ENCODE peak calls at places on chromosomes 5 and 9, in five cellular contexts. G is neural progenitor cell, C is psoas muscle, B is stomach, A is bronchial epithelial cell. F is an unnamed sample. For H3K36me3, the result is how much of the 10 kb centered on the place peaks cover.

GRCh38 chr9:69671291-69671903 is 774 bp downstream of the APBA1 start:
- DNase-seq in A (no peak), G (no peak), C (no peak), B (no peak), F (peak)

GRCh38 chr5:134003064-134003956 is 1.5 kb downstream of the VDAC1 start:
- DNase-seq in A (no peak), B (no peak), G (no peak), C (no peak), F (no peak)

GRCh38 chr5:171155621-171156020 is 153.4 kb upstream of the TLX3 start:
- DNase-seq in G (no peak), A (peak), C (no peak), B (no peak), F (no peak)

GRCh38 chr5:150085950-150086715 is at the start of gene CSF1R:
- DNase-seq in B (peak), G (no peak), A (no peak), C (no peak), F (no peak)

GRCh38 chr5:91255396-91256141 is 127.5 kb downstream of the ARRDC3 start:
- DNase-seq in B (no peak), A (no peak), C (no peak), G (no peak), F (no peak)

GRCh38 chr9:134317431-134318414 is 8.5 kb upstream of the RXRA start:
- DNase-seq in G (no peak), C (peak), A (no peak), B (no peak), F (no peak)

GRCh38 chr5:14668247-14668646 is 3.7 kb downstream of the OTULIN start:
- DNase-seq in A (peak), C (no peak), G (no peak), B (no peak), F (no peak)

GRCh38 chr9:33137781-33138264 is 29.3 kb downstream of the B4GALT1 start:
- DNase-seq in G (no peak), C (no peak), A (no peak), B (no peak), F (no peak)

GRCh38 chr5:135386886-135387628 is 12.0 kb downstream of the MACROH2A1 start:
- DNase-seq in C (no peak), B (peak), G (no peak), A (peak), F (peak)

DNA sequence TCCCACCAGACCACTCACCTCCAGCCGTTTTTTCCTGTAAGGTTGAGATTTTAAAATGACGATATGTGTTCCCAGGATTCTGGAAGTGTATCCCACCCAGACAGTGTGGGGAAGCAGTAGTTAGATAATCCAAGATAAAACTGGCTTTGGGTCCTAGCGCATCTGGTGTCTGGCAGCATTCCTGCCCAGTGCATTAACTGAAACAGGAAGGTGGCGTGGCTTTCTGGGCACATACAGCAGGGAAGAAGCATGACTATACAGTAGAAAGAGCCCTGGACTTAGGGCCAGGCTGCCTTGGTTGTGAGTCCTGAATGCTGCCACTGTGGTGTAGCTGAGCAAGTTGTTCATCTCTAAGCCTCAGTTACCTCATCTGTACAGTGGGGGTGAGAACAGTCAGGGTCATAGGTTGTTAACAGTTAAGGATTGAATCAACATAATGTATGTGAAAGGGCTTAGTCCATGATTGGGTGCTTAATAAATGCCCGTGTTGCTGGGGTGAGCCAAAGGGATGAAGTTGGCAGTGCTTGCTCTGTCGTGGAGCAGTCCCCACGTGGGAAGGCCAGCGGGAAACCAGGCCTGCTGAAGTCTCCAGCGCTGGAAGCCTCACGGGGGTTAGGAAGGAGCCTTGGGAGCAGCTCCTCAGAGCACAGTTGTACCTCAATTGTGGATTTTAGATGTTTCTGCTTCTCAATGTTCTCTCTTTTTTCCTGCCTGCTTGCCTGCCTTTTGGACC is 18.0 kb downstream of the CLTA start:
- DNase-seq in A (no peak), C (no peak), B (no peak), G (no peak), F (no peak)
- H3K36me3 ChIP-seq in A (under half), C (half or more), B (half or more), G (under half), F (half or more)

GRCh38 chr5:142143878-142144277 is 35.3 kb downstream of the NDFIP1 start:
- DNase-seq in A (peak), C (no peak), G (peak), B (no peak), F (no peak)
- H3K36me3 ChIP-seq in A (under half), C (half or more), G (under half), B (under half), F (under half)

DNA sequence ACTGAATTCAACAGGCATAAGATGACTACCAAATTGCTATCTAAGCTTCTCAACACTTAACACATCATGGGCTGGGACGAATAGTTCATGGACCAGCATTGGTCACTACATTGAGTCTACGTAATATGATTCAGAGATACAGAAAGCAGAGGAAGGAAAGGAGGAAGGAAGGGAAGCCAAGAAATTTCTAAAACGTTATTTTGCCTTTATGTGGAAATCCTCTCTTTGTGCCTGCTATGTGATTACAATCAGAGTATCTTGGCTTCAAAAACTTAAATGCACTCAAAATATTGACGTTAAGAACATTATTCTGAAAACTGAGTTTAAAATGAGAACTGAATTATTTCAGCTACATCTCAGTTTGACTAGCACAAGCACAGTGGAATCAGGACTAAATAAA is 88.1 kb upstream of the RETREG1 start:
- DNase-seq in B (no peak), G (no peak), A (no peak), C (no peak), F (no peak)
- H3K36me3 ChIP-seq in B (under half), G (under half), A (under half), C (half or more), F (under half)

DNA sequence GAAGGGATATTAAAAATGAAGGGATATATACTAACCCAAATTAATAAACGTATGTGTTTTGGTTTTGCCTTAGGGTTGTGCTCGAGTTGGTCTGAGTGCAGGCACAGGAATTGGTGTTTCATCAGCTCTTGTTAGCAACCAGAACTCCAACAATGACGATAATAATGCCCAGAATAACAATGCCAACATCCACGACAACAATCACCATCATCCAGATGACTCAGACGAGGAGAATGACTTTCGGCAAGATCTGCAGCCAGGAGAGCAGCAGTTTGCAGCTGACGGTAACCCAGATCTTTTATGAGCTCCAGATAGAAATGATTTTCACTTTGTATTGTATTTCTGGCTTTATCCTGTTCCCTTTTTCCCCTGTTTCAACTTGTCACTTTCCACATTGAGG is 33.2 kb downstream of the FBXO38 start:
- DNase-seq in B (no peak), A (peak), C (no peak), G (no peak), F (no peak)
- H3K36me3 ChIP-seq in B (under half), A (under half), C (half or more), G (under half), F (half or more)